ENCODE peak calls at places on chromosomes 2 and 18, in four cellular contexts. A, V, H and D are unnamed samples.

GRCh38 chr18:73235491-73235890 is 367.7 kb upstream of the NETO1 start:
- DNase-seq in A (peak), V (no peak), H (no peak), D (peak)

GRCh38 chr2:170713280-170714155 is 1.6 kb upstream of the SP5 start:
- DNase-seq in V (no peak), A (peak), H (peak), D (no peak)

GRCh38 chr2:187054501-187055319 is 205.7 kb upstream of the ZSWIM2 start:
- DNase-seq in A (peak), V (no peak), H (no peak), D (no peak)

GRCh38 chr2:20565101-20565622 is 85.7 kb downstream of the HS1BP3 start:
- DNase-seq in H (no peak), V (no peak), A (no peak), D (no peak)

GRCh38 chr18:13570216-13570615 is 156.1 kb downstream of the FAM210A start:
- DNase-seq in H (peak), V (no peak), A (no peak), D (no peak)

GRCh38 chr18:45749918-45750689 is 26.1 kb downstream of the SLC14A1 start:
- DNase-seq in H (no peak), V (no peak), A (no peak), D (peak)

GRCh38 chr2:27956895-27957294 is 66.4 kb downstream of the BABAM2 start:
- DNase-seq in H (no peak), A (no peak), V (no peak), D (no peak)

GRCh38 chr2:223235986-223236385 is 184.0 kb downstream of the KCNE4 start:
- DNase-seq in V (no peak), A (no peak), H (no peak), D (no peak)

GRCh38 chr2:16261791-16262190 is 321.4 kb downstream of the MYCN start:
- DNase-seq in H (no peak), V (no peak), A (no peak), D (no peak)

GRCh38 chr18:13943338-13943737 is 28.0 kb upstream of the MC2R start:
- DNase-seq in V (no peak), A (no peak), H (no peak), D (no peak)

GRCh38 chr2:122366427-122366826 is 611.0 kb downstream of the TSN start:
- DNase-seq in A (no peak), V (no peak), H (no peak), D (no peak)

GRCh38 chr2:234496442-234496834 is 443 bp downstream of the ARL4C start:
- DNase-seq in A (no peak), V (peak), H (peak), D (no peak)

GRCh38 chr2:233445152-233445830 is 91.0 kb downstream of the DGKD start:
- DNase-seq in H (no peak), V (no peak), A (no peak), D (no peak)

GRCh38 chr2:62284980-62285379 is 89.1 kb downstream of the B3GNT2 start:
- DNase-seq in H (no peak), V (no peak), A (no peak), D (no peak)

GRCh38 chr2:28729698-28730097 is 21.9 kb upstream of the PPP1CB start:
- DNase-seq in H (no peak), A (no peak), V (no peak), D (no peak)

GRCh38 chr2:31256611-31257382 is 22.8 kb downstream of the EHD3 start:
- DNase-seq in V (no peak), H (no peak), A (no peak), D (no peak)

GRCh38 chr2:151051584-151052220 is 210.0 kb downstream of the RBM43 start:
- DNase-seq in A (peak), H (peak), V (peak), D (no peak)
- TF ChIP-seq NFIC in A (no peak), H (no peak), V (no peak), D (no peak)

GRCh38 chr2:226424971-226425370 is 374.6 kb downstream of the IRS1 start:
- DNase-seq in V (no peak), H (no peak), A (peak), D (no peak)

GRCh38 chr2:226426292-226426736 is 373.3 kb downstream of the IRS1 start:
- DNase-seq in A (peak), V (no peak), H (no peak), D (no peak)

GRCh38 chr2:226429476-226429875 is 370.1 kb downstream of the IRS1 start:
- DNase-seq in H (no peak), A (no peak), V (no peak), D (no peak)

GRCh38 chr2:226431301-226431955 is 368.2 kb downstream of the IRS1 start:
- DNase-seq in A (peak), V (no peak), H (no peak), D (no peak)

DNA sequence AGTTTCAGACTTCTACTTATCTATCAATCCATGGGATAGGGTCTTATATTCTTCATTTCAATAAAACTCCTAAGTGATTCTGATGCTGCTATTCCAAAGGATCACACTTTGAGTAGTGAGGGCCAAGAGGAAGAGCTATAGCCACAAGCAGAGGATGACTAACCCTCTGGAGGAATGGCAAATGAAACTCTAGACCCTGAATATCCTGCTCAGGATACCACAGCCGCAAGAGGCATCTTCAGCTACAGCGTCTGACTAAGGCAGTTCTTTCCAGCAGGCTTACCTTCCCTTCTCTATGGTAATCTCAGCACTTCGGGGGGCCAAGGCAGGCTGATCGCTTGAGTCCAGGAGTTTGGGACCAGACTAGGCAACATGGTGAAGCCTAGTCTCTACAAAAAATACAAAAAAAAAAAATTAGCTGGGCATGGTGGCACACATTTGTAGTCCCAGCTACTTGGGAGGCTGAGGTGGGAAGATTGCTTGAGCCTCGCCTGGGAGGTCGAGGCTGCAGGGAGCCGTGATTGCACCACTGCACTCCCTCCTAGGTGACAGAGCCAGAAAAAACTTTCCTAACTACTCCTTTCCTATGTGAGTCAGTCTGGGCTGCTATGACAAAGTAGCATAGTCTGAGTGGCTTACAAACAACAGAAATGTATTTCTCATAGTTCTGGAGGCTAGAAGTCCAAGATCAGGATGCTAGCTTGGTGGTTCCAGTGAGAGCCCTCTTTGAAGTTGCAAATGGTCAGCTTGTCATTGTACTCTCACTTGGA is 371.9 kb downstream of the IRS1 start:
- DNase-seq in V (no peak), H (peak), A (peak), D (no peak)
- TF ChIP-seq NFIC in V (no peak), H (peak), A (no peak), D (no peak)

GRCh38 chr18:74905245-74905644 is 303.7 kb downstream of the PTGR3 start:
- DNase-seq in V (no peak), H (no peak), A (no peak), D (no peak)
- TF ChIP-seq NFIC in V (no peak), H (no peak), A (no peak), D (no peak)

GRCh38 chr2:44925561-44926087 is 15.9 kb upstream of the SIX3 start:
- DNase-seq in V (no peak), H (no peak), A (no peak), D (no peak)
- TF ChIP-seq NFIC in V (no peak), H (no peak), A (no peak), D (no peak)

GRCh38 chr2:127175406-127175805 is 44.7 kb downstream of the CYP27C1 start:
- DNase-seq in H (no peak), A (no peak), V (no peak), D (no peak)
- TF ChIP-seq NFIC in H (no peak), A (no peak), V (no peak), D (no peak)